ENCODE peak calls at places on chromosomes 5 and 9, in nine cellular contexts. R is GM04503; P is heart right ventricle; E is M059J; Y is NCI-H774; L is endothelial cell; A is stimulated activated CD4-positive, alpha-beta T cell treated with anti-CD3 and anti-CD28 coated beads, Interleukin-1b, Interleukin-23, amount 100 ng/mL, for 4 hours; S is NCI-H1048; O is NCI-H1417. W is an unnamed sample.

GRCh38 chr5:180776376-180776775 is 26.2 kb downstream of the MGAT1 start:
- DNase-seq in P (no peak), R (no peak), L (no peak), A (no peak), S (no peak), E (no peak), O (no peak), Y (no peak), W (no peak)

GRCh38 chr5:42951847-42952411 is 88.2 kb downstream of the ANXA2R start:
- DNase-seq in E (peak), Y (no peak), P (peak), O (peak), L (no peak), R (no peak), S (no peak), A (no peak), W (peak)

GRCh38 chr9:20512106-20512505 is 110.2 kb downstream of the MLLT3 start:
- DNase-seq in A (no peak), P (no peak), Y (no peak), L (no peak), O (no peak), S (no peak), E (peak), R (peak), W (no peak)

GRCh38 chr5:25858019-25858418 is 1180.4 kb downstream of the CDH9 start:
- DNase-seq in O (peak), S (no peak), A (no peak), P (no peak), E (no peak), R (no peak), Y (no peak), L (peak), W (no peak)

GRCh38 chr9:137269231-137269772 is 8.2 kb upstream of the TOR4A start:
- DNase-seq in R (no peak), E (no peak), L (no peak), O (no peak), P (peak), S (no peak), Y (no peak), A (no peak), W (no peak)

GRCh38 chr5:12985142-12985541 is 959.3 kb downstream of the DNAH5 start:
- DNase-seq in A (no peak), P (no peak), L (no peak), O (no peak), E (no peak), Y (no peak), R (no peak), S (no peak), W (no peak)

GRCh38 chr5:54905942-54906537 is 79.4 kb downstream of the ESM1 start:
- DNase-seq in Y (peak), S (peak), O (peak), A (peak), P (peak), E (peak), R (no peak), L (peak), W (no peak)

GRCh38 chr9:138120511-138121437 is 243.2 kb downstream of the CACNA1B start:
- DNase-seq in L (no peak), S (no peak), Y (no peak), P (no peak), E (no peak), R (no peak), O (no peak), A (no peak), W (no peak)

GRCh38 chr5:91820874-91821273 is 437.8 kb upstream of the ARRDC3 start:
- DNase-seq in P (no peak), L (no peak), A (no peak), E (no peak), O (no peak), R (no peak), S (no peak), Y (no peak), W (no peak)

GRCh38 chr5:158716668-158717067 is 383.0 kb downstream of the EBF1 start:
- DNase-seq in P (no peak), A (no peak), R (no peak), L (no peak), E (no peak), Y (no peak), O (no peak), S (no peak), W (no peak)

GRCh38 chr5:107533946-107534876 is 136.5 kb downstream of the EFNA5 start:
- DNase-seq in P (no peak), R (no peak), E (no peak), O (peak), S (no peak), L (no peak), Y (no peak), A (no peak), W (no peak)

GRCh38 chr5:133249593-133249992 is 197.8 kb downstream of the HSPA4 start:
- DNase-seq in L (no peak), S (no peak), A (no peak), Y (no peak), R (no peak), E (peak), P (no peak), O (no peak), W (no peak)

GRCh38 chr5:81750308-81751008 is 439 bp downstream of the SSBP2 start:
- DNase-seq in P (no peak), O (peak), A (no peak), R (no peak), Y (no peak), L (peak), E (no peak), S (no peak), W (no peak)

W was measured in brain pericyte.